ENCODE peak calls at places on chromosome 14, in six cellular contexts. Y is dorsolateral prefrontal cortex; N is H9; Z is stomach; H is CD4-positive, alpha-beta memory T cell; T is astrocyte. D is an unnamed sample.

GRCh38 chr14:102501751-102502315 is 7.7 kb downstream of the ANKRD9 start:
- DNase-seq in T (no peak), H (no peak), Z (no peak), N (peak), Y (no peak), D (no peak)

GRCh38 chr14:104149617-104150141 is 11.3 kb downstream of the KIF26A start:
- DNase-seq in T (peak), Z (no peak), H (no peak), N (peak), Y (no peak), D (no peak)

GRCh38 chr14:68816943-68817430 is 24.1 kb upstream of the ZFP36L1 start:
- DNase-seq in N (no peak), H (no peak), Z (no peak), Y (no peak), T (no peak), D (no peak)

GRCh38 chr14:69990319-69990718 is 111.1 kb downstream of the SMOC1 start:
- DNase-seq in Y (no peak), Z (no peak), N (no peak), H (no peak), T (no peak), D (no peak)

GRCh38 chr14:34699873-34700621 is 14.3 kb downstream of the CFL2 start:
- DNase-seq in Z (no peak), T (peak), N (no peak), Y (no peak), H (no peak), D (no peak)

GRCh38 chr14:69430306-69430939 is 31.9 kb downstream of the SLC39A9 start:
- DNase-seq in H (no peak), N (no peak), Z (no peak), Y (no peak), T (no peak), D (no peak)

GRCh38 chr14:102066041-102066451 is 20.8 kb downstream of the HSP90AA1 start:
- DNase-seq in Y (no peak), T (no peak), N (peak), H (no peak), Z (no peak), D (no peak)

GRCh38 chr14:72855913-72856312 is 38.0 kb downstream of the DPF3 start:
- DNase-seq in Y (no peak), Z (no peak), N (no peak), H (no peak), T (peak), D (no peak)

GRCh38 chr14:100336618-100337530 is 13.7 kb downstream of the SLC25A47 start:
- DNase-seq in N (no peak), Z (peak), H (no peak), T (no peak), Y (no peak), D (no peak)

GRCh38 chr14:55383541-55384140 is 28.0 kb downstream of the ATG14 start:
- DNase-seq in Z (no peak), H (no peak), T (peak), Y (peak), N (no peak), D (no peak)

GRCh38 chr14:71225108-71225507 is 317.8 kb downstream of the PCNX1 start:
- DNase-seq in H (no peak), Y (no peak), T (no peak), N (no peak), Z (no peak), D (no peak)

GRCh38 chr14:88983755-88984154 is 159.3 kb downstream of the TTC8 start:
- DNase-seq in Y (peak), H (no peak), Z (no peak), N (no peak), T (peak), D (no peak)

GRCh38 chr14:67221248-67221981 is 19.8 kb upstream of the PALS1 start:
- DNase-seq in H (no peak), Y (no peak), Z (no peak), N (no peak), T (peak), D (no peak)

GRCh38 chr14:99004112-99004511 is 267.9 kb downstream of the BCL11B start:
- DNase-seq in Y (no peak), H (no peak), Z (no peak), N (no peak), T (no peak), D (no peak)

GRCh38 chr14:94175403-94176146 is 1.5 kb downstream of the PPP4R4 start:
- DNase-seq in H (peak), N (no peak), Z (no peak), Y (no peak), T (no peak), D (no peak)

GRCh38 chr14:105087963-105088811 is 23.0 kb upstream of the GPR132 start:
- DNase-seq in T (peak), Y (no peak), Z (peak), H (no peak), N (peak), D (no peak)

GRCh38 chr14:63438065-63438757 is 105.0 kb downstream of the PPP2R5E start:
- DNase-seq in T (peak), N (no peak), H (peak), Y (no peak), Z (peak), D (no peak)

GRCh38 chr14:48261436-48261835 is 586.0 kb upstream of the MDGA2 start:
- DNase-seq in H (no peak), Y (no peak), N (no peak), Z (no peak), T (no peak), D (no peak)

GRCh38 chr14:59755388-59755787 is 115.2 kb downstream of the RTN1 start:
- DNase-seq in Z (no peak), H (no peak), N (no peak), Y (no peak), T (no peak), D (no peak)
- H3K27ac ChIP-seq in Z (no peak), H (no peak), N (no peak), Y (peak), T (no peak), D (no peak)

GRCh38 chr14:96923003-96923402 is 125.8 kb downstream of the VRK1 start:
- DNase-seq in N (no peak), H (no peak), T (no peak), Y (no peak), Z (no peak), D (no peak)

GRCh38 chr14:96916751-96917150 is 119.6 kb downstream of the VRK1 start:
- DNase-seq in Y (no peak), Z (no peak), N (no peak), T (no peak), H (no peak), D (no peak)

GRCh38 chr14:96920023-96920422 is 122.8 kb downstream of the VRK1 start:
- DNase-seq in Z (no peak), Y (no peak), T (no peak), H (no peak), N (no peak), D (no peak)

GRCh38 chr14:96917442-96917963 is 120.3 kb downstream of the VRK1 start:
- DNase-seq in Z (no peak), H (no peak), N (no peak), T (no peak), Y (no peak), D (no peak)

GRCh38 chr14:96920820-96921219 is 123.6 kb downstream of the VRK1 start:
- DNase-seq in Y (no peak), Z (no peak), N (no peak), H (no peak), T (no peak), D (no peak)
- H3K27ac ChIP-seq in Y (no peak), Z (no peak), N (no peak), H (no peak), T (no peak), D (no peak)

GRCh38 chr14:91392623-91393303 is 24.9 kb downstream of the CCDC88C start:
- DNase-seq in H (no peak), Z (no peak), T (no peak), N (no peak), Y (no peak), D (no peak)
- H3K27ac ChIP-seq in H (peak), Z (no peak), T (no peak), N (no peak), Y (no peak), D (no peak)

GRCh38 chr14:93041002-93041401 is 74.7 kb downstream of the ITPK1 start:
- DNase-seq in Z (no peak), N (peak), T (no peak), H (no peak), Y (no peak), D (no peak)
- H3K27ac ChIP-seq in Z (peak), N (no peak), T (no peak), H (no peak), Y (peak), D (peak)

GRCh38 chr14:22606380-22606779 is 8.3 kb downstream of the ABHD4 start:
- DNase-seq in Z (no peak), N (no peak), T (no peak), Y (no peak), H (no peak), D (no peak)
- H3K27ac ChIP-seq in Z (no peak), N (no peak), T (no peak), Y (no peak), H (no peak), D (no peak)

GRCh38 chr14:65302571-65303184 is 109.9 kb upstream of the FUT8 start:
- DNase-seq in N (no peak), Y (no peak), H (no peak), Z (peak), T (no peak), D (no peak)
- H3K27ac ChIP-seq in N (no peak), Y (peak), H (no peak), Z (peak), T (no peak), D (peak)

GRCh38 chr14:75833326-75834020 is 148.3 kb downstream of the TGFB3 start:
- DNase-seq in N (no peak), T (no peak), Y (no peak), Z (no peak), H (no peak), D (no peak)

GRCh38 chr14:75840911-75841310 is 140.9 kb downstream of the TGFB3 start:
- DNase-seq in H (no peak), Z (no peak), Y (no peak), N (no peak), T (no peak), D (no peak)

GRCh38 chr14:75835156-75836141 is 146.3 kb downstream of the TGFB3 start:
- DNase-seq in Y (no peak), T (peak), N (no peak), Z (no peak), H (no peak), D (no peak)

GRCh38 chr14:75832621-75833297 is 149.0 kb downstream of the TGFB3 start:
- DNase-seq in N (no peak), H (no peak), Z (peak), T (peak), Y (no peak), D (no peak)

GRCh38 chr14:75837151-75837787 is 144.5 kb downstream of the TGFB3 start:
- DNase-seq in H (no peak), Z (no peak), T (no peak), Y (no peak), N (no peak), D (no peak)
- H3K27ac ChIP-seq in H (no peak), Z (no peak), T (no peak), Y (no peak), N (no peak), D (no peak)

GRCh38 chr14:50820786-50821185 is 10.2 kb downstream of the NIN start:
- DNase-seq in Z (no peak), T (no peak), Y (no peak), H (no peak), N (no peak), D (no peak)
- H3K27ac ChIP-seq in Z (no peak), T (no peak), Y (no peak), H (no peak), N (no peak), D (no peak)

GRCh38 chr14:61585598-61586538 is 109.4 kb upstream of the HIF1A start:
- DNase-seq in Z (peak), Y (no peak), N (no peak), T (peak), H (no peak), D (peak)
- H3K27ac ChIP-seq in Z (peak), Y (no peak), N (no peak), T (peak), H (no peak), D (no peak)

GRCh38 chr14:83534995-83535394 is 1994.9 kb upstream of the FLRT2 start:
- DNase-seq in Y (no peak), N (no peak), Z (no peak), H (no peak), T (no peak), D (no peak)
- H3K27ac ChIP-seq in Y (no peak), N (no peak), Z (no peak), H (no peak), T (no peak), D (no peak)